ENCODE peak calls at places on chromosomes 5 and 9, in five cellular contexts. Y, S, H, M and L are unnamed samples.
A peak's percentile ranks its signal among the peaks of the same experiment; 100 is the strongest.

GRCh38 chr5:154540600-154540999 is 62.6 kb upstream of the HAND1 start:
- DNase-seq in Y (no peak), S (no peak), H (no peak), M (no peak), L (no peak)

GRCh38 chr9:76453785-76454184 is 5.2 kb upstream of the GCNT1 start:
- DNase-seq in Y (no peak), S (peak; percentile 83), H (peak; percentile 56), M (no peak), L (no peak)

GRCh38 chr9:100352201-100352726 is 478 bp downstream of the TEX10 start:
- DNase-seq in Y (no peak), S (peak; percentile 10), H (peak; percentile 61), M (no peak), L (peak; percentile 79)

GRCh38 chr9:112780637-112781036 is 30.1 kb downstream of the SNX30 start:
- DNase-seq in Y (no peak), S (no peak), H (no peak), M (no peak), L (no peak)

GRCh38 chr5:143033535-143034260 is 263.5 kb downstream of the ARHGAP26 start:
- DNase-seq in Y (no peak), S (peak; percentile 95), H (no peak), M (no peak), L (no peak)

GRCh38 chr5:110705349-110705748 is 21.1 kb downstream of the TMEM232 start:
- DNase-seq in Y (no peak), S (no peak), H (no peak), M (no peak), L (no peak)

GRCh38 chr5:56019306-56020272 is 24.8 kb upstream of the IL6ST start:
- DNase-seq in Y (no peak), S (peak; percentile 40), H (no peak), M (no peak), L (no peak)

GRCh38 chr9:127921592-127922120 is 4.8 kb upstream of the ST6GALNAC4 start:
- DNase-seq in Y (peak; percentile 84), S (no peak), H (peak; percentile 70), M (peak; percentile 56), L (peak; percentile 66)

GRCh38 chr5:107937198-107937597 is 266.5 kb upstream of the EFNA5 start:
- DNase-seq in Y (no peak), S (no peak), H (no peak), M (no peak), L (no peak)

GRCh38 chr9:36625006-36625600 is 52.4 kb downstream of the MELK start:
- DNase-seq in Y (no peak), S (peak; percentile 90), H (no peak), M (no peak), L (no peak)

GRCh38 chr9:99052849-99053715 is 51.8 kb upstream of the TGFBR1 start:
- DNase-seq in Y (no peak), S (no peak), H (peak; percentile 88), M (no peak), L (no peak)

GRCh38 chr5:113090336-113091106 is 113.9 kb downstream of the DCP2 start:
- DNase-seq in Y (no peak), S (no peak), H (no peak), M (no peak), L (no peak)
- TF ChIP-seq CTCF in Y (no peak), S (no peak), H (no peak), M (no peak), L (peak; percentile 18)

GRCh38 chr9:13278368-13279246 is 885 bp downstream of the MPDZ start:
- DNase-seq in Y (peak; percentile 65), S (peak; percentile 74), H (no peak), M (peak; percentile 38), L (no peak)
- TF ChIP-seq CTCF in Y (no peak), S (peak; percentile 19), H (no peak), M (peak; percentile 23), L (peak; percentile 67)

GRCh38 chr5:64768358-64769312 is at the start of the genes CWC27 and SREK1IP1:
- DNase-seq in Y (peak; percentile 79), S (peak; percentile 93), H (peak; percentile 91), M (peak; percentile 72), L (no peak)
- TF ChIP-seq CTCF in Y (no peak), S (peak; percentile 14), H (no peak), M (peak; percentile 27), L (peak; percentile 50)

GRCh38 chr5:115884704-115885103 is 43.0 kb downstream of the AP3S1 start:
- DNase-seq in Y (no peak), S (no peak), H (no peak), M (no peak), L (no peak)

DNA sequence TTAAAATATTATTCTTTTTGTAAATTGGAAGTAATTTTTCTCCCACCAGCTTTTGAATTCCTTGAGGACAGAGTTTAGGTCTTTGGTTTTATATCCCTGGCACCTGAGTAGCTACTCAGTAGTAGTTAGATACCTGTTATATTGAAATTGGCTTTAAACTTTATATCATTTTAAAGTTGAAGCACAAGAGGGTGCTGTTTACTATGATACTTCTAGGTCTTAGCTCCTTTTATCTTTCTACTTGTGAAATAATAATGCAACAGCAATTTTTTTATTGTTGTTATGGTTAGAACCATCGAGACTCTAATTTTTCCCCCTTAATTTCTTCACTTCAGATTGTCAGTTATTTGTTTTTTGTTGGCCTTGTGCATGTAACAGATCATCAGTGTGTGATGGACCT is 46.3 kb downstream of the AP3S1 start:
- DNase-seq in Y (no peak), S (peak; percentile 54), H (peak; percentile 21), M (no peak), L (no peak)
- TF ChIP-seq CTCF in Y (no peak), S (peak; percentile 54), H (no peak), M (no peak), L (peak; percentile 78)

GRCh38 chr9:12996971-12997370 is 222.2 kb downstream of the LURAP1L start:
- DNase-seq in Y (no peak), S (no peak), H (no peak), M (no peak), L (no peak)
- TF ChIP-seq CTCF in Y (no peak), S (no peak), H (no peak), M (no peak), L (no peak)

GRCh38 chr9:125332527-125332926 is 70.9 kb downstream of the GAPVD1 start:
- DNase-seq in Y (no peak), S (no peak), H (peak; percentile 5), M (no peak), L (no peak)
- TF ChIP-seq CTCF in Y (no peak), S (no peak), H (no peak), M (no peak), L (no peak)